ENCODE peak calls at places on chromosome 15, in four cellular contexts. One of them, this sample, is unnamed.

GRCh38 chr15:75647370-75648155 is at the start of gene SNX33:
- DNase-seq in GM12892: peak; percentile 74
- DNase-seq in K562: peak; percentile 89
- DNase-seq in GM12878: no peak
- DNase-seq in this sample: peak; percentile 78

GRCh38 chr15:49428392-49429095 is 5.5 kb downstream of the FGF7 start:
- DNase-seq in GM12892: no peak
- DNase-seq in K562: no peak
- DNase-seq in GM12878: no peak
- DNase-seq in this sample: no peak

GRCh38 chr15:75070674-75071073 is 47.3 kb downstream of the PPCDC start:
- DNase-seq in GM12878: no peak
- DNase-seq in K562: no peak
- DNase-seq in GM12892: no peak
- DNase-seq in this sample: no peak

GRCh38 chr15:76059320-76060097 is at the start of gene TMEM266:
- DNase-seq in K562: peak; percentile 94
- DNase-seq in GM12892: peak; percentile 61
- DNase-seq in GM12878: no peak
- DNase-seq in this sample: no peak

GRCh38 chr15:36808401-36809160 is 229.2 kb downstream of the CDIN1 start:
- DNase-seq in GM12892: no peak
- DNase-seq in GM12878: no peak
- DNase-seq in K562: no peak
- DNase-seq in this sample: peak; percentile 3

GRCh38 chr15:100002787-100003536 is 269.7 kb upstream of the LYSMD4 start:
- DNase-seq in K562: no peak
- DNase-seq in GM12892: no peak
- DNase-seq in GM12878: no peak
- DNase-seq in this sample: no peak

GRCh38 chr15:36954486-36954885 is 145.9 kb downstream of the MEIS2 start:
- DNase-seq in K562: no peak
- DNase-seq in GM12878: no peak
- DNase-seq in GM12892: no peak
- DNase-seq in this sample: no peak

GRCh38 chr15:25238126-25238525 is 200.7 kb downstream of the UBE3A start:
- DNase-seq in K562: no peak
- DNase-seq in GM12878: no peak
- DNase-seq in GM12892: no peak
- DNase-seq in this sample: no peak

GRCh38 chr15:36951747-36952247 is 148.6 kb downstream of the MEIS2 start:
- DNase-seq in GM12878: no peak
- DNase-seq in GM12892: no peak
- DNase-seq in K562: peak; percentile 8
- DNase-seq in this sample: no peak

GRCh38 chr15:71462638-71463037 is 347.4 kb downstream of the THSD4 start:
- DNase-seq in GM12892: no peak
- DNase-seq in K562: no peak
- DNase-seq in GM12878: no peak
- DNase-seq in this sample: no peak

GRCh38 chr15:59879506-59879905 is 124.6 kb upstream of the FOXB1 start:
- DNase-seq in GM12878: no peak
- DNase-seq in K562: no peak
- DNase-seq in GM12892: no peak
- DNase-seq in this sample: no peak

GRCh38 chr15:74263473-74263872 is 27.3 kb downstream of the CCDC33 start:
- DNase-seq in GM12878: no peak
- DNase-seq in K562: no peak
- DNase-seq in GM12892: no peak
- DNase-seq in this sample: no peak

GRCh38 chr15:88303455-88303854 is 46.9 kb upstream of the NTRK3 start:
- DNase-seq in GM12878: no peak
- DNase-seq in K562: no peak
- DNase-seq in GM12892: no peak
- DNase-seq in this sample: no peak

GRCh38 chr15:50067254-50067653 is 51.8 kb downstream of the ATP8B4 start:
- DNase-seq in GM12878: no peak
- DNase-seq in K562: no peak
- DNase-seq in GM12892: no peak
- DNase-seq in this sample: no peak

GRCh38 chr15:50911001-50911400 is 2.5 kb downstream of the AP4E1 start:
- DNase-seq in GM12892: no peak
- DNase-seq in GM12878: no peak
- DNase-seq in K562: no peak
- DNase-seq in this sample: no peak

GRCh38 chr15:50162988-50163718 is 18.8 kb upstream of the SLC27A2 start:
- DNase-seq in GM12892: no peak
- DNase-seq in GM12878: no peak
- DNase-seq in K562: no peak
- DNase-seq in this sample: peak; percentile 56

GRCh38 chr15:25694823-25695312 is 168.3 kb downstream of the ATP10A start:
- DNase-seq in GM12878: no peak
- DNase-seq in K562: no peak
- DNase-seq in GM12892: no peak
- DNase-seq in this sample: no peak

GRCh38 chr15:64845183-64845611 is 3.5 kb downstream of the PLEKHO2 start:
- DNase-seq in GM12892: no peak
- DNase-seq in K562: no peak
- DNase-seq in GM12878: no peak
- DNase-seq in this sample: no peak

GRCh38 chr15:65611888-65612615 is 1.1 kb upstream of the INTS14 start:
- DNase-seq in GM12892: no peak
- DNase-seq in K562: peak; percentile 26
- DNase-seq in GM12878: no peak
- DNase-seq in this sample: peak; percentile 47

GRCh38 chr15:62832231-62832630 is 210.3 kb upstream of the TPM1 start:
- DNase-seq in K562: no peak
- DNase-seq in GM12878: no peak
- DNase-seq in GM12892: no peak
- DNase-seq in this sample: no peak

GRCh38 chr15:70083423-70083822 is 14.3 kb downstream of the TLE3 start:
- DNase-seq in GM12878: no peak
- DNase-seq in GM12892: no peak
- DNase-seq in K562: peak; percentile 49
- DNase-seq in this sample: no peak

DNA sequence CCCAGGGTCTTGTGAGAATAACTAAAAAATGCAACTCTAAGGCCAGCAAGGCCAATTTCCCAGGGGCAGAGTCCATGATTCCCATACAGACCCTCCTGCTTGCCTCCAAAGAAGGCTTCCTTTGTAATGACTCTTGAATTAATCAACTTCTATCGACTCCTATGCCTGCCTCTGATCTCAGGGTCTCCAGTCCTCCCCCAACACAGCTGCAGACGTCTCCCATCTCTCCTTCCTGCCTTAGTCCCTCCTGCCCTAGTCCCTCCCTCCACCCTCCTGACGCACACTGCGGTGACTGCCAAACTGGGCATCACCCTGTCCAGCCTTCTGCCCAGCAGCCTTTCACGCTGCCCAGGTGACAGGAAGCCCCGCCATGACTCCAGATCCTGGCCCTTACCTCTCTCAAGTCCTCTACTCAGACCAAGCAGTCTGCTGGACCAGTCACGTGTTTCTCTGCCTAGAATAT is 35.2 kb upstream of the CORO2B start:
- DNase-seq in GM12878: no peak
- DNase-seq in GM12892: no peak
- DNase-seq in K562: no peak
- DNase-seq in this sample: no peak
- TF ChIP-seq TAF1 in GM12878: no peak
- TF ChIP-seq TAF1 in GM12892: no peak
- TF ChIP-seq TAF1 in K562: no peak
- TF ChIP-seq TAF1 in this sample: no peak

DNA sequence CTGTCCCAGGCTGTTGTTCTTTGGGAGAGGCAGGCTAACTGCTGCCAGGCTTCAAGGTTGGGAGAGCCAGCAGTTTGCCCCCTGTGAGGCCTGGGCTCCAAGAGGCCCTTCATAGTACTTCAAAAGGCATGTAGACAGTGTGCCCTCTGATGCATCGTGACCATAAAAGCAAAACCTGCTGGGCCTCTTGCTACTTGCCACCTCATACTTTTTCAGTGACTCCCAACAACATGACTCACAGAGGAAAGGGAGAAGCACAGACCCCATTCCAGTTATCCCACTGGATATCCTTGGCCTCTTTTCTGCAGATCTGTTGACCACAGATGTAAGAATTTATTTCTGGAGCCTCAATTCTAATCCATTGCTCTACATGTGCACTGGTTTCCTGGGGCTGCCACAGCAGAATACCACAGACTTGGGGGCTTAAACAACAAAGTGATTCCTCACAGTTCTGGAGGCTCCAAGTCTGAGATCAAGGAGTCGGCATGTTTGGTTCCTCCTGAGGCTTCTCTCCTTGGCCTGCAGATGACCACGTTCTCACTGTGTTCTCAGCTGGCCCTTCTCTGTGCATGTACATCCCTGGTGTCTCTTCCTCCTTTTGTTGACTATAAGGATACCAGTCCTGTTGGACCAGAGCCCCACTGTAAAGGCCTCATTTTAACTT is 8.9 kb upstream of the NSMCE3 start:
- DNase-seq in GM12892: no peak
- DNase-seq in GM12878: no peak
- DNase-seq in K562: no peak
- DNase-seq in this sample: no peak
- TF ChIP-seq TAF1 in GM12892: no peak
- TF ChIP-seq TAF1 in GM12878: no peak
- TF ChIP-seq TAF1 in K562: no peak
- TF ChIP-seq TAF1 in this sample: no peak

GRCh38 chr15:91265431-91265940 is 165.4 kb downstream of the SV2B start:
- DNase-seq in K562: no peak
- DNase-seq in GM12892: no peak
- DNase-seq in GM12878: no peak
- DNase-seq in this sample: no peak

GRCh38 chr15:91264651-91265351 is 164.7 kb downstream of the SV2B start:
- DNase-seq in GM12878: no peak
- DNase-seq in GM12892: no peak
- DNase-seq in K562: no peak
- DNase-seq in this sample: no peak

GRCh38 chr15:91261345-91261744 is 161.3 kb downstream of the SV2B start:
- DNase-seq in K562: no peak
- DNase-seq in GM12892: no peak
- DNase-seq in GM12878: no peak
- DNase-seq in this sample: no peak

GRCh38 chr15:91268510-91268909 is 168.5 kb downstream of the SV2B start:
- DNase-seq in K562: peak; percentile 82
- DNase-seq in GM12892: no peak
- DNase-seq in GM12878: no peak
- DNase-seq in this sample: no peak

DNA sequence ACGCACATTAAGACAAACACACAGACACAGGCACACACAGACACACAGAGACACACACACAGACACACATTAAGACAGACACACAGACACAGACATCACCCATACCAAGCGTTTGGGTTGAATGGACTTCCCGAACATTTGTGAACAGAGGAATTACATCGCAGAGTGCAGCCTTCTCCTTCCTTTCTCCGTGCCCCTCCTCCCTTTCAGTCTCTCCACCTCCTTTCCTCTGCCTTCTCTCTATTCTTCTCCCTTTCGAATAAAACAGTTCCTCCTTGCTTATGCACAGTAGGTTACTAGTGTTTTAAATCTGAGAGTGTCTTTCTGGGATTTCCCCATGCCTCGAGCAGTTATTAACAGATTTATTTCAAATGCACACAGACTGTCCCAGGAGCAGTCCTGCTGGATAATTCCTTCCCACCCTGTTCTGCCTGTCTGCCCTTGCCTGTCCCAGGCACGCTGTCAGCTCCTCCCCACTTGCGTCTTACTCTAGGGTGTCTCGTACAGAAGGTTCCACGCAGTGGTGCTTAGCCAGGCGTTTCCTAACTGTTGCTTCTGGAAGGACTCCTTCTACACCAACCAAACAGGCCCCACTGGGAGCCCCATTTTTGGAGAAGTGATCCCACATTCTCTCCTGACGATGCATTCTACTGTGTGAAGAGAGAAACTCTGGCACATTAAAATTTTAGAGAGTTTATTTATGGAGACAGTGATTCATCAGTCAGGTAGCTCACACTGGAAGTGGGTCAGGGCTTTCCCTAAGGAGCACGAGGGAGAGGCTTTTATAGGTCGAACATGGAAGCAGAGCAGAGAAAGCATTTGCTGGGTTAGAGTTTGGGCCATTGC is 163.8 kb downstream of the SV2B start:
- DNase-seq in K562: no peak
- DNase-seq in GM12878: no peak
- DNase-seq in GM12892: no peak
- DNase-seq in this sample: no peak
- TF ChIP-seq TAF1 in K562: no peak
- TF ChIP-seq TAF1 in GM12878: no peak
- TF ChIP-seq TAF1 in GM12892: no peak
- TF ChIP-seq TAF1 in this sample: no peak

GRCh38 chr15:82043726-82044372 is 2.0 kb downstream of the MEX3B start:
- DNase-seq in GM12878: no peak
- DNase-seq in K562: no peak
- DNase-seq in GM12892: no peak
- DNase-seq in this sample: no peak

GRCh38 chr15:82043130-82043673 is 2.6 kb downstream of the MEX3B start:
- DNase-seq in GM12878: no peak
- DNase-seq in K562: no peak
- DNase-seq in GM12892: no peak
- DNase-seq in this sample: no peak

GRCh38 chr15:82045892-82046667 is at the start of gene MEX3B:
- DNase-seq in K562: peak; percentile 89
- DNase-seq in GM12878: peak; percentile 66
- DNase-seq in GM12892: peak; percentile 82
- DNase-seq in this sample: peak; percentile 83

GRCh38 chr15:82045179-82045891 is 483 bp downstream of the MEX3B start:
- DNase-seq in GM12892: no peak
- DNase-seq in GM12878: no peak
- DNase-seq in K562: no peak
- DNase-seq in this sample: no peak

GRCh38 chr15:82044373-82045178 is 1.2 kb downstream of the MEX3B start:
- DNase-seq in GM12892: no peak
- DNase-seq in GM12878: no peak
- DNase-seq in K562: peak; percentile 48
- DNase-seq in this sample: no peak
- TF ChIP-seq TAF1 in GM12892: no peak
- TF ChIP-seq TAF1 in GM12878: no peak
- TF ChIP-seq TAF1 in K562: no peak
- TF ChIP-seq TAF1 in this sample: no peak

This sample was measured in HepG2.